ENCODE peak calls at places on chromosome 2, in seven cellular contexts. One of them, this sample, is unnamed.

GRCh38 chr2:42622943-42623676 is 54.7 kb downstream of the MTA3 start:
- DNase-seq in stimulated activated CD8-positive, alpha-beta memory T cell treated with anti-CD3 and anti-CD28 coated beads, Interleukin-15, amount 100 ng/mL, for 4 hours: no peak
- DNase-seq in transverse colon: peak
- DNase-seq in HTR-8/SVneo: no peak
- DNase-seq in activated CD8-positive, alpha-beta memory T cell treated with anti-CD3 and anti-CD28 coated beads for 24 hours: no peak
- DNase-seq in spleen: no peak
- DNase-seq in hepatic stellate cell: no peak
- DNase-seq in this sample: no peak

GRCh38 chr2:186347472-186347871 is 138.6 kb upstream of the ZC3H15 start:
- DNase-seq in hepatic stellate cell: no peak
- DNase-seq in spleen: no peak
- DNase-seq in HTR-8/SVneo: no peak
- DNase-seq in stimulated activated CD8-positive, alpha-beta memory T cell treated with anti-CD3 and anti-CD28 coated beads, Interleukin-15, amount 100 ng/mL, for 4 hours: no peak
- DNase-seq in activated CD8-positive, alpha-beta memory T cell treated with anti-CD3 and anti-CD28 coated beads for 24 hours: no peak
- DNase-seq in transverse colon: no peak
- DNase-seq in this sample: no peak

GRCh38 chr2:237691200-237691907 is 64.0 kb downstream of the LRRFIP1 start:
- DNase-seq in activated CD8-positive, alpha-beta memory T cell treated with anti-CD3 and anti-CD28 coated beads for 24 hours: no peak
- DNase-seq in hepatic stellate cell: no peak
- DNase-seq in HTR-8/SVneo: peak
- DNase-seq in spleen: peak
- DNase-seq in transverse colon: peak
- DNase-seq in stimulated activated CD8-positive, alpha-beta memory T cell treated with anti-CD3 and anti-CD28 coated beads, Interleukin-15, amount 100 ng/mL, for 4 hours: no peak
- DNase-seq in this sample: no peak

GRCh38 chr2:241551599-241551997 is 6.9 kb upstream of the BOK start:
- DNase-seq in stimulated activated CD8-positive, alpha-beta memory T cell treated with anti-CD3 and anti-CD28 coated beads, Interleukin-15, amount 100 ng/mL, for 4 hours: no peak
- DNase-seq in transverse colon: no peak
- DNase-seq in activated CD8-positive, alpha-beta memory T cell treated with anti-CD3 and anti-CD28 coated beads for 24 hours: no peak
- DNase-seq in spleen: no peak
- DNase-seq in HTR-8/SVneo: no peak
- DNase-seq in hepatic stellate cell: no peak
- DNase-seq in this sample: no peak

GRCh38 chr2:15777795-15778371 is 162.5 kb upstream of the MYCN start:
- DNase-seq in spleen: no peak
- DNase-seq in activated CD8-positive, alpha-beta memory T cell treated with anti-CD3 and anti-CD28 coated beads for 24 hours: no peak
- DNase-seq in HTR-8/SVneo: no peak
- DNase-seq in transverse colon: no peak
- DNase-seq in stimulated activated CD8-positive, alpha-beta memory T cell treated with anti-CD3 and anti-CD28 coated beads, Interleukin-15, amount 100 ng/mL, for 4 hours: no peak
- DNase-seq in hepatic stellate cell: no peak
- DNase-seq in this sample: no peak

GRCh38 chr2:231050018-231050901 is 6.4 kb upstream of the PSMD1 start:
- DNase-seq in transverse colon: peak
- DNase-seq in HTR-8/SVneo: no peak
- DNase-seq in stimulated activated CD8-positive, alpha-beta memory T cell treated with anti-CD3 and anti-CD28 coated beads, Interleukin-15, amount 100 ng/mL, for 4 hours: no peak
- DNase-seq in hepatic stellate cell: no peak
- DNase-seq in activated CD8-positive, alpha-beta memory T cell treated with anti-CD3 and anti-CD28 coated beads for 24 hours: no peak
- DNase-seq in spleen: no peak
- DNase-seq in this sample: no peak

GRCh38 chr2:33153008-33153407 is 206.3 kb downstream of the LTBP1 start:
- DNase-seq in hepatic stellate cell: no peak
- DNase-seq in transverse colon: no peak
- DNase-seq in activated CD8-positive, alpha-beta memory T cell treated with anti-CD3 and anti-CD28 coated beads for 24 hours: no peak
- DNase-seq in spleen: no peak
- DNase-seq in stimulated activated CD8-positive, alpha-beta memory T cell treated with anti-CD3 and anti-CD28 coated beads, Interleukin-15, amount 100 ng/mL, for 4 hours: no peak
- DNase-seq in HTR-8/SVneo: no peak
- DNase-seq in this sample: no peak

GRCh38 chr2:176729706-176730569 is 460.7 kb downstream of the MTX2 start:
- DNase-seq in stimulated activated CD8-positive, alpha-beta memory T cell treated with anti-CD3 and anti-CD28 coated beads, Interleukin-15, amount 100 ng/mL, for 4 hours: no peak
- DNase-seq in activated CD8-positive, alpha-beta memory T cell treated with anti-CD3 and anti-CD28 coated beads for 24 hours: no peak
- DNase-seq in transverse colon: no peak
- DNase-seq in spleen: no peak
- DNase-seq in HTR-8/SVneo: no peak
- DNase-seq in hepatic stellate cell: peak
- DNase-seq in this sample: no peak

GRCh38 chr2:62999905-63000304 is 50.7 kb upstream of the OTX1 start:
- DNase-seq in stimulated activated CD8-positive, alpha-beta memory T cell treated with anti-CD3 and anti-CD28 coated beads, Interleukin-15, amount 100 ng/mL, for 4 hours: no peak
- DNase-seq in hepatic stellate cell: no peak
- DNase-seq in spleen: no peak
- DNase-seq in HTR-8/SVneo: peak
- DNase-seq in activated CD8-positive, alpha-beta memory T cell treated with anti-CD3 and anti-CD28 coated beads for 24 hours: no peak
- DNase-seq in transverse colon: no peak
- DNase-seq in this sample: peak

GRCh38 chr2:158822212-158822611 is 27.1 kb downstream of the DAPL1 start:
- DNase-seq in hepatic stellate cell: no peak
- DNase-seq in HTR-8/SVneo: no peak
- DNase-seq in stimulated activated CD8-positive, alpha-beta memory T cell treated with anti-CD3 and anti-CD28 coated beads, Interleukin-15, amount 100 ng/mL, for 4 hours: no peak
- DNase-seq in transverse colon: no peak
- DNase-seq in spleen: no peak
- DNase-seq in activated CD8-positive, alpha-beta memory T cell treated with anti-CD3 and anti-CD28 coated beads for 24 hours: no peak
- DNase-seq in this sample: no peak

GRCh38 chr2:232349546-232349945 is 29.0 kb upstream of the ALPP start:
- DNase-seq in transverse colon: no peak
- DNase-seq in spleen: peak
- DNase-seq in activated CD8-positive, alpha-beta memory T cell treated with anti-CD3 and anti-CD28 coated beads for 24 hours: peak
- DNase-seq in HTR-8/SVneo: no peak
- DNase-seq in hepatic stellate cell: no peak
- DNase-seq in stimulated activated CD8-positive, alpha-beta memory T cell treated with anti-CD3 and anti-CD28 coated beads, Interleukin-15, amount 100 ng/mL, for 4 hours: no peak
- DNase-seq in this sample: peak

GRCh38 chr2:88201811-88202169 is 31.6 kb downstream of the THNSL2 start:
- DNase-seq in hepatic stellate cell: no peak
- DNase-seq in activated CD8-positive, alpha-beta memory T cell treated with anti-CD3 and anti-CD28 coated beads for 24 hours: no peak
- DNase-seq in spleen: no peak
- DNase-seq in stimulated activated CD8-positive, alpha-beta memory T cell treated with anti-CD3 and anti-CD28 coated beads, Interleukin-15, amount 100 ng/mL, for 4 hours: no peak
- DNase-seq in HTR-8/SVneo: no peak
- DNase-seq in transverse colon: no peak
- DNase-seq in this sample: no peak

GRCh38 chr2:170966648-170967396 is 37.8 kb downstream of the GORASP2 start:
- DNase-seq in spleen: no peak
- DNase-seq in activated CD8-positive, alpha-beta memory T cell treated with anti-CD3 and anti-CD28 coated beads for 24 hours: no peak
- DNase-seq in hepatic stellate cell: no peak
- DNase-seq in transverse colon: no peak
- DNase-seq in HTR-8/SVneo: no peak
- DNase-seq in stimulated activated CD8-positive, alpha-beta memory T cell treated with anti-CD3 and anti-CD28 coated beads, Interleukin-15, amount 100 ng/mL, for 4 hours: no peak
- DNase-seq in this sample: no peak

GRCh38 chr2:29192526-29192925 is 77.3 kb downstream of the CLIP4 start:
- DNase-seq in stimulated activated CD8-positive, alpha-beta memory T cell treated with anti-CD3 and anti-CD28 coated beads, Interleukin-15, amount 100 ng/mL, for 4 hours: no peak
- DNase-seq in spleen: no peak
- DNase-seq in activated CD8-positive, alpha-beta memory T cell treated with anti-CD3 and anti-CD28 coated beads for 24 hours: no peak
- DNase-seq in HTR-8/SVneo: peak
- DNase-seq in hepatic stellate cell: no peak
- DNase-seq in transverse colon: no peak
- DNase-seq in this sample: no peak

GRCh38 chr2:165697727-165698620 is 96.1 kb downstream of the GALNT3 start:
- DNase-seq in activated CD8-positive, alpha-beta memory T cell treated with anti-CD3 and anti-CD28 coated beads for 24 hours: no peak
- DNase-seq in hepatic stellate cell: no peak
- DNase-seq in transverse colon: no peak
- DNase-seq in stimulated activated CD8-positive, alpha-beta memory T cell treated with anti-CD3 and anti-CD28 coated beads, Interleukin-15, amount 100 ng/mL, for 4 hours: no peak
- DNase-seq in HTR-8/SVneo: no peak
- DNase-seq in spleen: no peak
- DNase-seq in this sample: no peak

GRCh38 chr2:170596576-170596975 is 118.6 kb upstream of the SP5 start:
- DNase-seq in transverse colon: no peak
- DNase-seq in spleen: no peak
- DNase-seq in HTR-8/SVneo: no peak
- DNase-seq in stimulated activated CD8-positive, alpha-beta memory T cell treated with anti-CD3 and anti-CD28 coated beads, Interleukin-15, amount 100 ng/mL, for 4 hours: no peak
- DNase-seq in activated CD8-positive, alpha-beta memory T cell treated with anti-CD3 and anti-CD28 coated beads for 24 hours: no peak
- DNase-seq in hepatic stellate cell: no peak
- DNase-seq in this sample: no peak

GRCh38 chr2:98487806-98488189 is 43.1 kb downstream of the INPP4A start:
- DNase-seq in activated CD8-positive, alpha-beta memory T cell treated with anti-CD3 and anti-CD28 coated beads for 24 hours: no peak
- DNase-seq in hepatic stellate cell: no peak
- DNase-seq in HTR-8/SVneo: no peak
- DNase-seq in transverse colon: peak
- DNase-seq in spleen: peak
- DNase-seq in stimulated activated CD8-positive, alpha-beta memory T cell treated with anti-CD3 and anti-CD28 coated beads, Interleukin-15, amount 100 ng/mL, for 4 hours: no peak
- DNase-seq in this sample: no peak

GRCh38 chr2:130187268-130187667 is 5.2 kb downstream of the MZT2B start:
- DNase-seq in spleen: peak
- DNase-seq in activated CD8-positive, alpha-beta memory T cell treated with anti-CD3 and anti-CD28 coated beads for 24 hours: no peak
- DNase-seq in HTR-8/SVneo: no peak
- DNase-seq in hepatic stellate cell: no peak
- DNase-seq in stimulated activated CD8-positive, alpha-beta memory T cell treated with anti-CD3 and anti-CD28 coated beads, Interleukin-15, amount 100 ng/mL, for 4 hours: no peak
- DNase-seq in transverse colon: no peak
- DNase-seq in this sample: no peak

GRCh38 chr2:151518802-151519201 is 109.1 kb downstream of the RIF1 start:
- DNase-seq in hepatic stellate cell: no peak
- DNase-seq in activated CD8-positive, alpha-beta memory T cell treated with anti-CD3 and anti-CD28 coated beads for 24 hours: no peak
- DNase-seq in stimulated activated CD8-positive, alpha-beta memory T cell treated with anti-CD3 and anti-CD28 coated beads, Interleukin-15, amount 100 ng/mL, for 4 hours: no peak
- DNase-seq in HTR-8/SVneo: no peak
- DNase-seq in transverse colon: no peak
- DNase-seq in spleen: no peak
- DNase-seq in this sample: no peak

GRCh38 chr2:60100034-60100433 is 453.4 kb downstream of the BCL11A start:
- DNase-seq in spleen: no peak
- DNase-seq in stimulated activated CD8-positive, alpha-beta memory T cell treated with anti-CD3 and anti-CD28 coated beads, Interleukin-15, amount 100 ng/mL, for 4 hours: no peak
- DNase-seq in hepatic stellate cell: no peak
- DNase-seq in activated CD8-positive, alpha-beta memory T cell treated with anti-CD3 and anti-CD28 coated beads for 24 hours: no peak
- DNase-seq in HTR-8/SVneo: no peak
- DNase-seq in transverse colon: no peak
- DNase-seq in this sample: no peak

GRCh38 chr2:8646731-8647461 is 35.0 kb upstream of the ID2 start:
- DNase-seq in HTR-8/SVneo: no peak
- DNase-seq in hepatic stellate cell: no peak
- DNase-seq in activated CD8-positive, alpha-beta memory T cell treated with anti-CD3 and anti-CD28 coated beads for 24 hours: no peak
- DNase-seq in transverse colon: no peak
- DNase-seq in spleen: peak
- DNase-seq in stimulated activated CD8-positive, alpha-beta memory T cell treated with anti-CD3 and anti-CD28 coated beads, Interleukin-15, amount 100 ng/mL, for 4 hours: no peak
- DNase-seq in this sample: no peak

GRCh38 chr2:173584676-173585453 is 230.2 kb downstream of the CDCA7 start:
- DNase-seq in hepatic stellate cell: no peak
- DNase-seq in HTR-8/SVneo: no peak
- DNase-seq in transverse colon: no peak
- DNase-seq in activated CD8-positive, alpha-beta memory T cell treated with anti-CD3 and anti-CD28 coated beads for 24 hours: no peak
- DNase-seq in stimulated activated CD8-positive, alpha-beta memory T cell treated with anti-CD3 and anti-CD28 coated beads, Interleukin-15, amount 100 ng/mL, for 4 hours: no peak
- DNase-seq in spleen: no peak
- DNase-seq in this sample: no peak

GRCh38 chr2:105502625-105503334 is 103.9 kb upstream of the FHL2 start:
- DNase-seq in stimulated activated CD8-positive, alpha-beta memory T cell treated with anti-CD3 and anti-CD28 coated beads, Interleukin-15, amount 100 ng/mL, for 4 hours: no peak
- DNase-seq in spleen: no peak
- DNase-seq in hepatic stellate cell: no peak
- DNase-seq in transverse colon: no peak
- DNase-seq in HTR-8/SVneo: no peak
- DNase-seq in activated CD8-positive, alpha-beta memory T cell treated with anti-CD3 and anti-CD28 coated beads for 24 hours: no peak
- DNase-seq in this sample: no peak

GRCh38 chr2:105510761-105511669 is 112.2 kb upstream of the FHL2 start:
- DNase-seq in HTR-8/SVneo: no peak
- DNase-seq in transverse colon: no peak
- DNase-seq in spleen: no peak
- DNase-seq in stimulated activated CD8-positive, alpha-beta memory T cell treated with anti-CD3 and anti-CD28 coated beads, Interleukin-15, amount 100 ng/mL, for 4 hours: no peak
- DNase-seq in activated CD8-positive, alpha-beta memory T cell treated with anti-CD3 and anti-CD28 coated beads for 24 hours: no peak
- DNase-seq in hepatic stellate cell: peak
- DNase-seq in this sample: no peak

GRCh38 chr2:212994976-212995375 is 156.4 kb downstream of the IKZF2 start:
- DNase-seq in stimulated activated CD8-positive, alpha-beta memory T cell treated with anti-CD3 and anti-CD28 coated beads, Interleukin-15, amount 100 ng/mL, for 4 hours: no peak
- DNase-seq in HTR-8/SVneo: no peak
- DNase-seq in hepatic stellate cell: no peak
- DNase-seq in spleen: no peak
- DNase-seq in transverse colon: no peak
- DNase-seq in activated CD8-positive, alpha-beta memory T cell treated with anti-CD3 and anti-CD28 coated beads for 24 hours: no peak
- DNase-seq in this sample: no peak

GRCh38 chr2:117815946-117816345 is 1.5 kb downstream of the DDX18 start:
- DNase-seq in transverse colon: no peak
- DNase-seq in activated CD8-positive, alpha-beta memory T cell treated with anti-CD3 and anti-CD28 coated beads for 24 hours: no peak
- DNase-seq in hepatic stellate cell: no peak
- DNase-seq in spleen: no peak
- DNase-seq in HTR-8/SVneo: no peak
- DNase-seq in stimulated activated CD8-positive, alpha-beta memory T cell treated with anti-CD3 and anti-CD28 coated beads, Interleukin-15, amount 100 ng/mL, for 4 hours: no peak
- DNase-seq in this sample: no peak

GRCh38 chr2:12302140-12302539 is 414.6 kb upstream of the TRIB2 start:
- DNase-seq in hepatic stellate cell: no peak
- DNase-seq in stimulated activated CD8-positive, alpha-beta memory T cell treated with anti-CD3 and anti-CD28 coated beads, Interleukin-15, amount 100 ng/mL, for 4 hours: no peak
- DNase-seq in spleen: no peak
- DNase-seq in activated CD8-positive, alpha-beta memory T cell treated with anti-CD3 and anti-CD28 coated beads for 24 hours: no peak
- DNase-seq in transverse colon: no peak
- DNase-seq in HTR-8/SVneo: no peak
- DNase-seq in this sample: no peak

GRCh38 chr2:20015482-20016083 is 3.1 kb upstream of the MATN3 start:
- DNase-seq in transverse colon: no peak
- DNase-seq in spleen: no peak
- DNase-seq in HTR-8/SVneo: peak
- DNase-seq in activated CD8-positive, alpha-beta memory T cell treated with anti-CD3 and anti-CD28 coated beads for 24 hours: no peak
- DNase-seq in stimulated activated CD8-positive, alpha-beta memory T cell treated with anti-CD3 and anti-CD28 coated beads, Interleukin-15, amount 100 ng/mL, for 4 hours: no peak
- DNase-seq in hepatic stellate cell: peak
- DNase-seq in this sample: no peak

GRCh38 chr2:12131975-12132374 is 385.5 kb downstream of the LPIN1 start:
- DNase-seq in activated CD8-positive, alpha-beta memory T cell treated with anti-CD3 and anti-CD28 coated beads for 24 hours: no peak
- DNase-seq in spleen: no peak
- DNase-seq in HTR-8/SVneo: no peak
- DNase-seq in transverse colon: no peak
- DNase-seq in stimulated activated CD8-positive, alpha-beta memory T cell treated with anti-CD3 and anti-CD28 coated beads, Interleukin-15, amount 100 ng/mL, for 4 hours: no peak
- DNase-seq in hepatic stellate cell: peak
- DNase-seq in this sample: no peak